ENCODE peak calls at places on chromosomes 1 and 21, in six cellular contexts. One of them, this sample, is unnamed.

GRCh38 chr1:224852901-224853568 is 76.4 kb upstream of the DNAH14 start:
- DNase-seq in heart left ventricle: no peak
- DNase-seq in prostate gland: no peak
- DNase-seq in ovary: no peak
- DNase-seq in esophagus squamous epithelium: no peak
- DNase-seq in esophagus muscularis mucosa: no peak
- DNase-seq in this sample: no peak

GRCh38 chr1:35707253-35708178 is 11.2 kb downstream of the C1orf216 start:
- DNase-seq in heart left ventricle: no peak
- DNase-seq in prostate gland: no peak
- DNase-seq in ovary: no peak
- DNase-seq in esophagus squamous epithelium: no peak
- DNase-seq in esophagus muscularis mucosa: no peak
- DNase-seq in this sample: no peak

GRCh38 chr1:63917571-63918394 is 144.0 kb downstream of the ROR1 start:
- DNase-seq in heart left ventricle: no peak
- DNase-seq in prostate gland: no peak
- DNase-seq in ovary: no peak
- DNase-seq in esophagus squamous epithelium: no peak
- DNase-seq in esophagus muscularis mucosa: no peak
- DNase-seq in this sample: no peak

GRCh38 chr1:36206323-36206858 is 17.9 kb upstream of the THRAP3 start:
- DNase-seq in heart left ventricle: no peak
- DNase-seq in prostate gland: no peak
- DNase-seq in ovary: no peak
- DNase-seq in esophagus squamous epithelium: no peak
- DNase-seq in esophagus muscularis mucosa: no peak
- DNase-seq in this sample: no peak

GRCh38 chr1:94862718-94863117 is 42.6 kb downstream of the SLC44A3 start:
- DNase-seq in heart left ventricle: no peak
- DNase-seq in prostate gland: no peak
- DNase-seq in ovary: no peak
- DNase-seq in esophagus squamous epithelium: no peak
- DNase-seq in esophagus muscularis mucosa: no peak
- DNase-seq in this sample: no peak

GRCh38 chr1:150560576-150560975 is 11.4 kb downstream of the ADAMTSL4 start:
- DNase-seq in heart left ventricle: no peak
- DNase-seq in prostate gland: no peak
- DNase-seq in ovary: no peak
- DNase-seq in esophagus squamous epithelium: no peak
- DNase-seq in esophagus muscularis mucosa: no peak
- DNase-seq in this sample: no peak

GRCh38 chr1:212037900-212038299 is 2.4 kb downstream of the DTL start:
- DNase-seq in heart left ventricle: no peak
- DNase-seq in prostate gland: no peak
- DNase-seq in ovary: no peak
- DNase-seq in esophagus squamous epithelium: no peak
- DNase-seq in esophagus muscularis mucosa: no peak
- DNase-seq in this sample: no peak

GRCh38 chr1:42767510-42767924 is 468 bp downstream of the C1orf50 start:
- DNase-seq in heart left ventricle: no peak
- DNase-seq in prostate gland: no peak
- DNase-seq in ovary: no peak
- DNase-seq in esophagus squamous epithelium: no peak
- DNase-seq in esophagus muscularis mucosa: no peak
- DNase-seq in this sample: no peak

GRCh38 chr1:32345289-32345827 is 9.3 kb upstream of the MARCKSL1 start:
- DNase-seq in heart left ventricle: no peak
- DNase-seq in prostate gland: no peak
- DNase-seq in ovary: peak
- DNase-seq in esophagus squamous epithelium: no peak
- DNase-seq in esophagus muscularis mucosa: no peak
- DNase-seq in this sample: no peak

GRCh38 chr1:53556657-53557227 is 97.5 kb downstream of the DMRTB1 start:
- DNase-seq in heart left ventricle: no peak
- DNase-seq in prostate gland: no peak
- DNase-seq in ovary: no peak
- DNase-seq in esophagus squamous epithelium: no peak
- DNase-seq in esophagus muscularis mucosa: no peak
- DNase-seq in this sample: no peak

GRCh38 chr1:28886731-28887417 is 27.5 kb upstream of the EPB41 start:
- DNase-seq in heart left ventricle: peak
- DNase-seq in prostate gland: peak
- DNase-seq in ovary: peak
- DNase-seq in esophagus squamous epithelium: peak
- DNase-seq in esophagus muscularis mucosa: peak
- DNase-seq in this sample: no peak

GRCh38 chr1:37945743-37946702 is 830 bp downstream of the INPP5B start:
- DNase-seq in heart left ventricle: peak
- DNase-seq in prostate gland: peak
- DNase-seq in ovary: peak
- DNase-seq in esophagus squamous epithelium: no peak
- DNase-seq in esophagus muscularis mucosa: no peak
- DNase-seq in this sample: no peak

GRCh38 chr1:162206749-162207635 is 137.5 kb downstream of the NOS1AP start:
- DNase-seq in heart left ventricle: peak
- DNase-seq in prostate gland: peak
- DNase-seq in ovary: no peak
- DNase-seq in esophagus squamous epithelium: no peak
- DNase-seq in esophagus muscularis mucosa: no peak
- DNase-seq in this sample: no peak

GRCh38 chr1:59316497-59317128 is 19.7 kb downstream of the FGGY start:
- DNase-seq in heart left ventricle: no peak
- DNase-seq in prostate gland: no peak
- DNase-seq in ovary: no peak
- DNase-seq in esophagus squamous epithelium: no peak
- DNase-seq in esophagus muscularis mucosa: no peak
- DNase-seq in this sample: no peak

GRCh38 chr1:15701784-15702183 is 17.7 kb downstream of the PLEKHM2 start:
- DNase-seq in heart left ventricle: no peak
- DNase-seq in prostate gland: no peak
- DNase-seq in ovary: no peak
- DNase-seq in esophagus squamous epithelium: no peak
- DNase-seq in esophagus muscularis mucosa: no peak
- DNase-seq in this sample: no peak

GRCh38 chr1:170407138-170407537 is 124.8 kb upstream of the GORAB start:
- DNase-seq in heart left ventricle: no peak
- DNase-seq in prostate gland: no peak
- DNase-seq in ovary: no peak
- DNase-seq in esophagus squamous epithelium: no peak
- DNase-seq in esophagus muscularis mucosa: no peak
- DNase-seq in this sample: no peak

GRCh38 chr1:84883286-84883685 is 9.7 kb downstream of the LPAR3 start:
- DNase-seq in heart left ventricle: no peak
- DNase-seq in prostate gland: no peak
- DNase-seq in ovary: no peak
- DNase-seq in esophagus squamous epithelium: no peak
- DNase-seq in esophagus muscularis mucosa: peak
- DNase-seq in this sample: no peak

GRCh38 chr1:21552715-21553114 is 43.5 kb downstream of the ALPL start:
- DNase-seq in heart left ventricle: no peak
- DNase-seq in prostate gland: no peak
- DNase-seq in ovary: no peak
- DNase-seq in esophagus squamous epithelium: no peak
- DNase-seq in esophagus muscularis mucosa: no peak
- DNase-seq in this sample: no peak

GRCh38 chr1:78370779-78371482 is 119.8 kb upstream of the PTGFR start:
- DNase-seq in heart left ventricle: no peak
- DNase-seq in prostate gland: no peak
- DNase-seq in ovary: no peak
- DNase-seq in esophagus squamous epithelium: no peak
- DNase-seq in esophagus muscularis mucosa: no peak
- DNase-seq in this sample: no peak

GRCh38 chr21:34934350-34934749 is 114.8 kb downstream of the RUNX1 start:
- DNase-seq in heart left ventricle: no peak
- DNase-seq in prostate gland: no peak
- DNase-seq in ovary: no peak
- DNase-seq in esophagus squamous epithelium: no peak
- DNase-seq in esophagus muscularis mucosa: no peak
- DNase-seq in this sample: no peak

GRCh38 chr21:34935452-34935851 is 113.7 kb downstream of the RUNX1 start:
- DNase-seq in heart left ventricle: no peak
- DNase-seq in prostate gland: no peak
- DNase-seq in ovary: no peak
- DNase-seq in esophagus squamous epithelium: no peak
- DNase-seq in esophagus muscularis mucosa: no peak
- DNase-seq in this sample: no peak

GRCh38 chr21:34932233-34932632 is 116.9 kb downstream of the RUNX1 start:
- DNase-seq in heart left ventricle: no peak
- DNase-seq in prostate gland: no peak
- DNase-seq in ovary: no peak
- DNase-seq in esophagus squamous epithelium: no peak
- DNase-seq in esophagus muscularis mucosa: no peak
- DNase-seq in this sample: no peak

GRCh38 chr21:34935868-34936267 is 113.2 kb downstream of the RUNX1 start:
- DNase-seq in heart left ventricle: no peak
- DNase-seq in prostate gland: no peak
- DNase-seq in ovary: no peak
- DNase-seq in esophagus squamous epithelium: no peak
- DNase-seq in esophagus muscularis mucosa: no peak
- DNase-seq in this sample: no peak

DNA sequence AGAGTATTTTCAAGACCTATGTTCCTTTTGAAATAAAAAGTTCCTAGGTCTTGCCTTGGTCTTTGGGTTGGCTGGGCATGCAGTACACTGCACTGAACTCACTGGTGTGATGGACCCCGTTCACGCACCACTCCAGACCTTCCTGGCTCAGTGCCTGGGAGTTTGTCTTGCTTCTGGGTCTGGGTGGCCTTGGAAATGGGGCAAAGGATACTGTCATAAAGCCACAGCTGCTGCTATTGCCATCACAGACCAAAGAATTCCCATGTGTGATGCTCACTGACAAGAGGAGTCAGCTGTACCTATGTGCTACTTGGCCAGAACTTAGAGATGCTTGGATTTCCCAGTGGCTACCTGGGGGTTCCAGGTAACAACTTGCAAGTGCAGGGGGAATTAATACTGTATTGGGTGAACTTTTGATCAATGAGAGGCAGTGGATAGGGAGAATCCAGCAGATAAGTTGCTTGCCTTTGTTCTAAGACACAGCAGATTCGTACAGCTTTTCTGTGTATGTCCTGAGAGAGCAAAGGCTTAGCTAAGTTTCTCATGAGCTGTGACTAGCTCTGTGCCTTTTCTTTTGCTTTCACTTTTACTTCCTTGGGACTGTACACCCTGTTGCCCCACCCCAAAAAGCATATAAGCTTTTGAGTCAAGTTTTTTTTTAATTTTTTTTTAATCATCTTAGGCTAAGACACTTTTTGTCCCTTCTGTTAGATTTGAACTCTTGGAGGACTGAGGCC is 115.3 kb downstream of the RUNX1 start:
- DNase-seq in heart left ventricle: no peak
- DNase-seq in prostate gland: no peak
- DNase-seq in ovary: no peak
- DNase-seq in esophagus squamous epithelium: no peak
- DNase-seq in esophagus muscularis mucosa: no peak
- DNase-seq in this sample: no peak
- H3K27ac ChIP-seq in heart left ventricle: no peak
- H3K27ac ChIP-seq in prostate gland: no peak
- H3K27ac ChIP-seq in ovary: no peak
- H3K27ac ChIP-seq in esophagus squamous epithelium: no peak
- H3K27ac ChIP-seq in esophagus muscularis mucosa: no peak
- H3K27ac ChIP-seq in this sample: no peak

GRCh38 chr1:185646202-185646683 is 87.9 kb upstream of the HMCN1 start:
- DNase-seq in heart left ventricle: peak
- DNase-seq in prostate gland: peak
- DNase-seq in ovary: no peak
- DNase-seq in esophagus squamous epithelium: no peak
- DNase-seq in esophagus muscularis mucosa: no peak
- DNase-seq in this sample: no peak
- TF ChIP-seq POLR2A in heart left ventricle: no peak
- TF ChIP-seq POLR2A in prostate gland: no peak
- TF ChIP-seq POLR2A in ovary: no peak
- TF ChIP-seq POLR2A in esophagus squamous epithelium: no peak
- TF ChIP-seq POLR2A in esophagus muscularis mucosa: no peak
- TF ChIP-seq POLR2A in this sample: no peak

GRCh38 chr1:80531182-80531581 is 1269.6 kb upstream of the ADGRL2 start:
- DNase-seq in heart left ventricle: no peak
- DNase-seq in prostate gland: no peak
- DNase-seq in ovary: no peak
- DNase-seq in esophagus squamous epithelium: no peak
- DNase-seq in esophagus muscularis mucosa: no peak
- DNase-seq in this sample: no peak

GRCh38 chr1:80535446-80535845 is 1265.3 kb upstream of the ADGRL2 start:
- DNase-seq in heart left ventricle: no peak
- DNase-seq in prostate gland: no peak
- DNase-seq in ovary: no peak
- DNase-seq in esophagus squamous epithelium: no peak
- DNase-seq in esophagus muscularis mucosa: no peak
- DNase-seq in this sample: no peak

GRCh38 chr1:80533775-80534314 is 1266.9 kb upstream of the ADGRL2 start:
- DNase-seq in heart left ventricle: no peak
- DNase-seq in prostate gland: no peak
- DNase-seq in ovary: no peak
- DNase-seq in esophagus squamous epithelium: no peak
- DNase-seq in esophagus muscularis mucosa: no peak
- DNase-seq in this sample: no peak

GRCh38 chr1:80534606-80535360 is 1266.0 kb upstream of the ADGRL2 start:
- DNase-seq in heart left ventricle: no peak
- DNase-seq in prostate gland: no peak
- DNase-seq in ovary: no peak
- DNase-seq in esophagus squamous epithelium: no peak
- DNase-seq in esophagus muscularis mucosa: no peak
- DNase-seq in this sample: no peak

DNA sequence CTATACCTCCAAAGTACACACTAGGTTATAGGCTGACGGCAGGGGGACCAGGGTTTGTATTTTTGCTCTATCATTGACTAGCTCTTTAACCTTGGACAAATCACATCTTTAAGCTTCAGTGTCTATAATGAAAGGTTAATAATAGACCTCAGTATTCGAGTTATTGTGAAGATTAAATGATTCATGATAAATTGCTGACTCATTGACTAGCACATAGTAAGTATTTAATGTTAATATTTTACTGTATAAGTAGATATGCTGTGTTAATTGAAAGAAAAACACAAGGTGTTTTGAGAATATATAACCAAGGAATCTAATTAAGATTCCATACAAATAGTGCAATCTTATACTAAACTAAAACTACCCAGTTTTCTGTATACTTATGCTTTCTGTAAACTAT is 1267.6 kb upstream of the ADGRL2 start:
- DNase-seq in heart left ventricle: no peak
- DNase-seq in prostate gland: no peak
- DNase-seq in ovary: no peak
- DNase-seq in esophagus squamous epithelium: no peak
- DNase-seq in esophagus muscularis mucosa: no peak
- DNase-seq in this sample: no peak
- H3K27ac ChIP-seq in heart left ventricle: no peak
- H3K27ac ChIP-seq in prostate gland: no peak
- H3K27ac ChIP-seq in ovary: no peak
- H3K27ac ChIP-seq in esophagus squamous epithelium: no peak
- H3K27ac ChIP-seq in esophagus muscularis mucosa: no peak
- H3K27ac ChIP-seq in this sample: no peak

DNA sequence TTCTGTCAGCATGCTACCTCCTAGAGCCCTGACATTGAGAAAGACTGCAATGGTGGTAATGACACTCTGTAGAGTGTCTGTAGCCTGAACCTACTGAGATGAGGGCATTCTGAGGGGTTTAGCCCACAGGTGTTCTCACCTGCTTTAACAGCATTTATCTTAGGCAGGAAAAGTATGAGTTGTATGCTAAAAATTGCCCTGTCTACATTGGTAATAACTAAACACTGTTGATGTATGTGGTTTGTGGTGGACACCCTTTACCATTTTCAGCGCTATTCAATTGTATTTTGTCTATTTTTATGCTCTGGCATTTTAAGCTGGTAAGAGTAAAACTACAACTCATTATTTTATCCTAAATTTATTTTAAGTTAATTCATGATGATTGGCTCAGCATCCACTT is 10.0 kb downstream of the PYHIN1 start:
- DNase-seq in heart left ventricle: no peak
- DNase-seq in prostate gland: no peak
- DNase-seq in ovary: no peak
- DNase-seq in esophagus squamous epithelium: no peak
- DNase-seq in esophagus muscularis mucosa: no peak
- DNase-seq in this sample: no peak
- TF ChIP-seq POLR2A in heart left ventricle: no peak
- TF ChIP-seq POLR2A in prostate gland: no peak
- TF ChIP-seq POLR2A in ovary: no peak
- TF ChIP-seq POLR2A in esophagus squamous epithelium: no peak
- TF ChIP-seq POLR2A in esophagus muscularis mucosa: no peak
- TF ChIP-seq POLR2A in this sample: no peak

This sample was measured in vagina.